ENCODE peak calls at places on chromosomes 13 and 19, in seven cellular contexts. N is fibroblast of lung, G is K562, H is PC-3, U is SK-N-MC, C is astrocyte, A is neuronal stem cell. Z is an unnamed sample.

GRCh38 chr13:44158741-44159632 is 214.6 kb upstream of the SERP2 start:
- DNase-seq in U (no peak), N (peak; percentile 24), H (no peak), A (no peak), C (no peak), G (no peak), Z (peak; percentile 16)

GRCh38 chr13:41465215-41465907 is 8.0 kb downstream of the RGCC start:
- DNase-seq in H (peak; percentile 47), C (peak; percentile 82), G (no peak), N (peak; percentile 88), U (no peak), A (no peak), Z (peak; percentile 20)

GRCh38 chr19:12872941-12873890 is 8.0 kb downstream of the DNASE2 start:
- DNase-seq in U (peak; percentile 83), C (no peak), G (peak; percentile 84), H (peak; percentile 91), N (peak; percentile 3), A (no peak), Z (peak; percentile 30)

GRCh38 chr13:83211301-83211700 is 671.0 kb downstream of the SLITRK1 start:
- DNase-seq in G (no peak), C (peak; percentile 70), H (no peak), U (no peak), A (no peak), N (peak; percentile 79), Z (peak; percentile 67)

GRCh38 chr13:43301341-43301969 is 278.1 kb downstream of the DNAJC15 start:
- DNase-seq in C (peak; percentile 20), U (no peak), H (peak; percentile 27), A (no peak), G (no peak), N (peak; percentile 38), Z (peak; percentile 56)

GRCh38 chr13:41017744-41018582 is 1.2 kb downstream of the ELF1 start:
- DNase-seq in A (no peak), U (no peak), H (peak; percentile 59), C (no peak), G (no peak), N (no peak), Z (no peak)

GRCh38 chr19:3633559-3633988 is 7.0 kb upstream of the CACTIN start:
- DNase-seq in C (no peak), N (no peak), A (no peak), U (no peak), G (no peak), H (no peak), Z (no peak)

GRCh38 chr19:3618144-3618810 is 8.3 kb downstream of the CACTIN start:
- DNase-seq in A (no peak), C (no peak), G (peak; percentile 88), N (peak; percentile 23), U (no peak), H (peak; percentile 29), Z (peak; percentile 77)

GRCh38 chr13:75091185-75091584 is 390.8 kb downstream of the TBC1D4 start:
- DNase-seq in H (no peak), N (no peak), A (no peak), C (no peak), G (no peak), U (no peak), Z (no peak)

GRCh38 chr19:15463865-15464371 is 426 bp downstream of the RASAL3 start:
- DNase-seq in G (no peak), N (no peak), A (no peak), U (no peak), C (no peak), H (no peak), Z (no peak)

GRCh38 chr13:37561031-37561430 is 37.5 kb downstream of the POSTN start:
- DNase-seq in U (no peak), A (no peak), H (no peak), N (peak; percentile 25), C (peak; percentile 16), G (no peak), Z (no peak)

GRCh38 chr19:9075064-9075964 is 11.5 kb upstream of the OR1M1 start:
- DNase-seq in N (peak; percentile 99), H (peak; percentile 100), G (peak; percentile 84), U (peak; percentile 30), C (peak; percentile 99), A (peak; percentile 40), Z (peak; percentile 65)

GRCh38 chr19:9076886-9077285 is 10.0 kb upstream of the OR1M1 start:
- DNase-seq in C (peak; percentile 8), H (no peak), A (no peak), N (peak; percentile 20), U (no peak), G (no peak), Z (no peak)

GRCh38 chr19:9078651-9079050 is 8.2 kb upstream of the OR1M1 start:
- DNase-seq in U (no peak), N (no peak), C (no peak), G (no peak), H (no peak), A (no peak), Z (no peak)

GRCh38 chr19:9070066-9070465 is 16.8 kb upstream of the OR1M1 start:
- DNase-seq in N (peak; percentile 19), H (no peak), U (no peak), C (peak; percentile 2), G (no peak), A (peak; percentile 57), Z (no peak)

GRCh38 chr19:9073806-9074205 is 13.1 kb upstream of the OR1M1 start:
- DNase-seq in H (no peak), N (no peak), C (no peak), A (no peak), G (no peak), U (no peak), Z (no peak)
- H3K9ac ChIP-seq in H (no peak overlapping the region), N (no peak overlapping the region), C (no peak overlapping the region), A (no peak overlapping the region), G (no peak overlapping the region), U (no peak overlapping the region), Z (no peak overlapping the region)

DNA sequence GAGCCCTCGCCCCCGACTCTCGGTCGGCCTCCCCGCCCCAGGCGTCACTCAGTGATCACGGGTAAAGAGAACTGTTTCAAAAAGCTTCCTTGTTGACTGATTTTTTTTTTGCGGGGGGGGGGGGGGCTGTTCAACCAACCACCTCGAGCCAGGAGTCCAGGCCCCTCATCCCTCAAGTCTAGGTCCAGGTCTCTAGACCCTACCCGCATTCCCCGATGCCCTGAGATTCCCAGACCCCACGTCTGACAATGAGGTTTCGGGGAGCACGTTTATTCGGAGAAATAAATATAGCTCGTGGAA is 4.3 kb downstream of the HRC start:
- DNase-seq in A (no peak), N (no peak), C (no peak), G (no peak), U (no peak), H (no peak), Z (no peak)
- H3K9ac ChIP-seq in A (peak overlapping the region; percentile 87), N (no peak overlapping the region), C (peak overlapping the region; percentile 84), G (peak overlapping the region; percentile 98), U (peak overlapping the region; percentile 91), H (peak overlapping the region; percentile 75), Z (peak overlapping the region; percentile 92)

GRCh38 chr19:17522988-17523872 is 11.8 kb downstream of the PGLS start:
- DNase-seq in N (no peak), C (no peak), U (no peak), A (no peak), H (no peak), G (no peak), Z (no peak)
- H3K9ac ChIP-seq in N (no peak overlapping the region), C (no peak overlapping the region), U (no peak overlapping the region), A (no peak overlapping the region), H (no peak overlapping the region), G (peak overlapping the region; percentile 7), Z (no peak overlapping the region)

GRCh38 chr19:58451358-58452101 is at the start of gene ZNF324B:
- DNase-seq in N (peak; percentile 92), H (peak; percentile 99), G (peak; percentile 93), C (peak; percentile 88), A (peak; percentile 97), U (peak; percentile 88), Z (peak; percentile 99)

GRCh38 chr19:58455306-58455705 is 3.9 kb downstream of the ZNF324B start:
- DNase-seq in U (no peak), H (no peak), G (no peak), N (no peak), A (no peak), C (no peak), Z (no peak)

GRCh38 chr19:58453743-58454142 is 2.3 kb downstream of the ZNF324B start:
- DNase-seq in C (no peak), G (no peak), U (no peak), N (no peak), A (no peak), H (no peak), Z (no peak)

GRCh38 chr19:58456111-58456510 is 4.7 kb downstream of the ZNF324B start:
- DNase-seq in N (no peak), U (no peak), G (no peak), H (no peak), A (no peak), C (no peak), Z (no peak)

DNA sequence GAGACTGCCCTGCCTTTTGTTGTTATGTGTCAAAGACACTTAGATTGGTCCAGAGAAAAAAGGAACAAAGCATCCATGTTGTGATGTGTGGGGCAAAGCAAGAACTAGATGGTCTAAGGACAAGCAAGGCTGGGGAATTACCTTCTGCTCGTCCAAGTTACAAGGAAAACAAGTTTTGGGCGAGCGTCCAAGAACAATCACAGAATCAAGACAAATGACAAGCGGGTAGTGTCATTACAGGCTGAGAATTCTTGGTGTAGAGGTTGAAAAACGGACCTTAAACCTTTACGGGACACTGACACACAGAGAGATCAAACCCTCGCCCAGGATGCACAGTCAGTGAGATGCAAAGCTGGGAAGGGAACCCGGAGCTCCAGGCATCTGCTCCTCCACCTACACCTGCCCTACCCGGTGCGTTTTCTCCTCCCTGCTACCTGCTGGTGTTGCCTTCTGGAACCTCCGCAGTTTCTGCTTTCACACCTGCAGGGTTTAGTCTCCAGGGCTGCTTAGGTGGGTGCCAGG is 525 bp upstream of the ZNF324B start:
- DNase-seq in C (no peak), G (no peak), U (no peak), H (peak; percentile 51), A (no peak), N (no peak), Z (peak; percentile 17)
- H3K9ac ChIP-seq in C (peak overlapping the region; percentile 78), G (peak overlapping the region; percentile 81), U (no peak overlapping the region), H (peak overlapping the region; percentile 73), A (no peak overlapping the region), N (no peak overlapping the region), Z (peak overlapping the region; percentile 90)

GRCh38 chr19:310141-310651 is 19.0 kb upstream of the PLPP2 start:
- DNase-seq in A (no peak), U (no peak), H (no peak), C (no peak), N (no peak), G (no peak), Z (no peak)
- H3K9ac ChIP-seq in A (peak overlapping the region; percentile 82), U (no peak overlapping the region), H (no peak overlapping the region), C (no peak overlapping the region), N (no peak overlapping the region), G (no peak overlapping the region), Z (no peak overlapping the region)

DNA sequence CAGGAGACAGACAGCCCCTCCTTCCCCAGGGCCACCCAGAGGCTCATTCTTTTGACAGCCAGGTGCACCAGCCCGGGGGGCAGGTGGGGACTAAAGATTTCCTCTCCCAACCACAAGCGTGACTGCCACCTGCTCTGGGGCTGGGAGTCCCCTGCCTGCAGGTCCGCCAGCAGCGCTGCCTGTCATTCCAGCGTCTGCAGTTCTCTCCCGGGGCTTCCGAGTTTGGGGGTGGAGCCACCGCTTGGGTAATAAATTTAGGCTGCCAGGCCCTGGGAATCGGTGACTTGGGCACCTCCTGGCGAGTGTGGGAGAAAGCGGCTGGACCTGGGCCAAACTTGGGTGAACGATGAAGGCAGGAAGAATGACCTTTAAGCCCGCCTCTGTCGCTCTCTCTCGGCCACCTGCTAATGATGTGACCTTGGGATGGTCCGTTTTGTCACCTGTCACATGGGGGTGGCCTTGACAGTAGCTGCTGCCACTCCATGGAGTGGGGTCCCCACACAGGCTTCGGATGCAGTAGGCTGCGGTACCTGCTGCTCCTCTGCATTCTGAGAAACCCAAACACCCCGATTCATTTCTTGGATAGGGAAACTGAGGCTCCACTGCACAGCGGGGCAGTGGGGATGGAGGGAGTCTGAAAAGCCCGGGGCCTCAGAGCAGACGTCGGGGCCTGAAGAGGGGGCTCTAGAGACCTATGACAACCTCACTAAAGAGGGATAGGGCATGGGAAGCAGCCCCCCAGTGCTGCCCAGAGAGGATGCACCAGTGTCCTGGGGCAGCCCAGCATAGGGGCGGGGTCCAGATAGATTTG is 12.8 kb downstream of the FUT6 start:
- DNase-seq in H (peak; percentile 81), C (no peak), A (peak; percentile 32), U (no peak), N (no peak), G (no peak), Z (peak; percentile 29)
- H3K9ac ChIP-seq in H (no peak overlapping the region), C (no peak overlapping the region), A (no peak overlapping the region), U (no peak overlapping the region), N (no peak overlapping the region), G (peak overlapping the region; percentile 93), Z (no peak overlapping the region)